ENCODE peak calls at places on chromosome 4, in eight cellular contexts. H is A549, W is SK-N-SH, N is stomach, K is tibial nerve, T is ovary, Z is K562, P is suprapubic skin. U is an unnamed sample.

GRCh38 chr4:26152051-26152450 is 168.8 kb upstream of the RBPJ start:
- DNase-seq in H (no peak), W (no peak), N (no peak), K (no peak), T (no peak), Z (no peak), P (no peak), U (no peak)

GRCh38 chr4:48943387-48943786 is 36.8 kb upstream of the OCIAD2 start:
- DNase-seq in H (peak), W (no peak), N (no peak), K (no peak), T (no peak), Z (peak), P (no peak), U (no peak)

GRCh38 chr4:139300431-139301142 is 718 bp upstream of the NAA15 start:
- DNase-seq in H (peak), W (peak), N (no peak), K (no peak), T (no peak), Z (peak), P (no peak), U (peak)

GRCh38 chr4:169282429-169283113 is 11.8 kb upstream of the SH3RF1 start:
- DNase-seq in H (peak), W (no peak), N (no peak), K (no peak), T (no peak), Z (no peak), P (no peak), U (no peak)

GRCh38 chr4:143355540-143356217 is 19.0 kb downstream of the GAB1 start:
- DNase-seq in H (no peak), W (no peak), N (no peak), K (no peak), T (no peak), Z (no peak), P (no peak), U (no peak)

GRCh38 chr4:177322156-177322685 is 12.5 kb downstream of the NEIL3 start:
- DNase-seq in H (no peak), W (no peak), N (no peak), K (no peak), T (no peak), Z (no peak), P (no peak), U (no peak)

GRCh38 chr4:105135746-105136145 is 10.9 kb upstream of the TET2 start:
- DNase-seq in H (no peak), W (no peak), N (no peak), K (no peak), T (no peak), Z (no peak), P (no peak), U (no peak)

GRCh38 chr4:6992728-6993655 is 50.2 kb upstream of the TADA2B start:
- DNase-seq in H (no peak), W (peak), N (peak), K (no peak), T (no peak), Z (no peak), P (no peak), U (no peak)

GRCh38 chr4:20249333-20249732 is 2.4 kb upstream of the SLIT2 start:
- DNase-seq in H (no peak), W (peak), N (no peak), K (no peak), T (no peak), Z (no peak), P (no peak), U (no peak)

GRCh38 chr4:38759077-38759789 is 23.6 kb downstream of the TLR10 start:
- DNase-seq in H (peak), W (peak), N (peak), K (peak), T (peak), Z (peak), P (no peak), U (peak)

GRCh38 chr4:176185068-176185467 is 10.3 kb downstream of the SPATA4 start:
- DNase-seq in H (no peak), W (no peak), N (no peak), K (no peak), T (no peak), Z (no peak), P (no peak), U (no peak)

GRCh38 chr4:21226637-21227538 is 526.6 kb downstream of the PACRGL start:
- DNase-seq in H (no peak), W (no peak), N (peak), K (no peak), T (no peak), Z (no peak), P (no peak), U (no peak)

GRCh38 chr4:102547973-102548372 is 46.8 kb downstream of the NFKB1 start:
- DNase-seq in H (no peak), W (no peak), N (no peak), K (no peak), T (no peak), Z (no peak), P (no peak), U (no peak)

GRCh38 chr4:98522603-98523395 is 135.6 kb downstream of the TSPAN5 start:
- DNase-seq in H (peak), W (no peak), N (no peak), K (no peak), T (no peak), Z (no peak), P (no peak), U (no peak)

GRCh38 chr4:85477538-85477937 is 2.6 kb downstream of the ARHGAP24 start:
- DNase-seq in H (peak), W (no peak), N (no peak), K (no peak), T (no peak), Z (no peak), P (no peak), U (no peak)

GRCh38 chr4:79609853-79610252 is 201.8 kb upstream of the GK2 start:
- DNase-seq in H (no peak), W (no peak), N (no peak), K (no peak), T (no peak), Z (no peak), P (no peak), U (no peak)
- TF ChIP-seq EP300 in H (no peak), W (no peak), N (no peak), K (no peak), T (no peak), Z (no peak), P (no peak), U (no peak)

GRCh38 chr4:1354983-1355275 is 7.9 kb downstream of the UVSSA start:
- DNase-seq in H (no peak), W (no peak), N (no peak), K (no peak), T (no peak), Z (no peak), P (no peak), U (no peak)

GRCh38 chr4:1357356-1358248 is 10.6 kb downstream of the UVSSA start:
- DNase-seq in H (no peak), W (no peak), N (no peak), K (no peak), T (no peak), Z (no peak), P (no peak), U (no peak)

GRCh38 chr4:1355378-1355777 is 8.4 kb downstream of the UVSSA start:
- DNase-seq in H (no peak), W (no peak), N (no peak), K (no peak), T (no peak), Z (no peak), P (no peak), U (no peak)

GRCh38 chr4:1354136-1354982 is 7.4 kb downstream of the UVSSA start:
- DNase-seq in H (no peak), W (no peak), N (no peak), K (no peak), T (no peak), Z (no peak), P (no peak), U (no peak)

GRCh38 chr4:1356181-1356998 is 9.4 kb downstream of the UVSSA start:
- DNase-seq in H (peak), W (peak), N (peak), K (peak), T (peak), Z (peak), P (no peak), U (peak)
- TF ChIP-seq EP300 in H (no peak), W (no peak), N (no peak), K (no peak), T (no peak), Z (no peak), P (no peak), U (no peak)

DNA sequence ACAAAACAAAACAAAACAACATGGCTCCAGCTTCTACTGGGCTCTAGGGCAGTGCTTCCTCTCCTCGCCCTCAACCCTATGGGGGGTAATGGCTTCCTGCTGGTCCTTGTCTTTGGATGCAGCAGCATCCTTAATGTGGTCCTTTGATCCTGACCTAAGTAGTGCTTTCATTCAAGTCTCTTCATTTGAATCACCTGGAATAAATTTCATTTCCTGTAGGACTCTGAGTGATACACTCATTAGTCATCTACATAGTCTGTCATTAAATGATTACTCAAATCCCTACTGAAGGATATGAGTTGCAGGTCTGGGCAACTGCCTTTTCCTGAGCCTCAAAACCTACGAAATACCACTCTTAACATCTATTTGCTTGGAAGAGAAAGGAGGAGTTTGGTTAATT is 54.5 kb downstream of the RHOH start:
- DNase-seq in H (peak), W (no peak), N (no peak), K (no peak), T (no peak), Z (no peak), P (no peak), U (no peak)
- TF ChIP-seq EP300 in H (peak), W (no peak), N (no peak), K (no peak), T (no peak), Z (no peak), P (no peak), U (no peak)

GRCh38 chr4:107115185-107115847 is 79.2 kb upstream of the DKK2 start:
- DNase-seq in H (no peak), W (peak), N (no peak), K (peak), T (no peak), Z (no peak), P (no peak), U (no peak)
- TF ChIP-seq EP300 in H (no peak), W (peak), N (no peak), K (no peak), T (no peak), Z (no peak), P (no peak), U (no peak)

GRCh38 chr4:15774020-15774420 is 4.1 kb upstream of the CD38 start:
- DNase-seq in H (peak), W (no peak), N (no peak), K (no peak), T (no peak), Z (no peak), P (no peak), U (no peak)
- TF ChIP-seq EP300 in H (peak), W (no peak), N (no peak), K (no peak), T (no peak), Z (no peak), P (no peak), U (no peak)

GRCh38 chr4:61301285-61301684 is 101.2 kb downstream of the ADGRL3 start:
- DNase-seq in H (no peak), W (no peak), N (no peak), K (no peak), T (no peak), Z (no peak), P (no peak), U (no peak)
- TF ChIP-seq EP300 in H (no peak), W (no peak), N (no peak), K (no peak), T (no peak), Z (no peak), P (no peak), U (no peak)

GRCh38 chr4:70505152-70505748 is 13.1 kb upstream of the AMTN start:
- DNase-seq in H (peak), W (peak), N (peak), K (peak), T (peak), Z (peak), P (no peak), U (peak)
- TF ChIP-seq EP300 in H (no peak), W (no peak), N (no peak), K (no peak), T (no peak), Z (no peak), P (no peak), U (no peak)

U was measured in transverse colon.